ENCODE peak calls at places on chromosomes 11 and 22, in nine cellular contexts. One of them, this sample, is unnamed.
A peak's percentile ranks its signal among the peaks of the same experiment; 100 is the strongest.

GRCh38 chr22:46031965-46032851 is 55.2 kb upstream of the WNT7B start:
- DNase-seq in NCI-H1092: no peak
- DNase-seq in esophagus squamous epithelium: no peak
- DNase-seq in fibroblast of mammary gland: no peak
- DNase-seq in KBM-7: no peak
- DNase-seq in CD8-positive, alpha-beta T cell: no peak
- DNase-seq in stimulated activated CD4-positive, alpha-beta T cell treated with anti-CD3 and anti-CD28 coated beads, Interleukin-1b, Interleukin-23, amount 100 ng/mL, for 1 hour: no peak
- DNase-seq in mammary epithelial cell: no peak
- DNase-seq in epithelial cell of esophagus: no peak
- DNase-seq in this sample: no peak

GRCh38 chr11:72582206-72583176 is 91.7 kb downstream of the PDE2A start:
- DNase-seq in fibroblast of mammary gland: no peak
- DNase-seq in KBM-7: no peak
- DNase-seq in CD8-positive, alpha-beta T cell: no peak
- DNase-seq in epithelial cell of esophagus: no peak
- DNase-seq in mammary epithelial cell: no peak
- DNase-seq in esophagus squamous epithelium: no peak
- DNase-seq in stimulated activated CD4-positive, alpha-beta T cell treated with anti-CD3 and anti-CD28 coated beads, Interleukin-1b, Interleukin-23, amount 100 ng/mL, for 1 hour: no peak
- DNase-seq in NCI-H1092: no peak
- DNase-seq in this sample: no peak

GRCh38 chr11:87083029-87083428 is 45.3 kb downstream of the TMEM135 start:
- DNase-seq in epithelial cell of esophagus: no peak
- DNase-seq in NCI-H1092: no peak
- DNase-seq in KBM-7: no peak
- DNase-seq in mammary epithelial cell: no peak
- DNase-seq in CD8-positive, alpha-beta T cell: no peak
- DNase-seq in fibroblast of mammary gland: no peak
- DNase-seq in stimulated activated CD4-positive, alpha-beta T cell treated with anti-CD3 and anti-CD28 coated beads, Interleukin-1b, Interleukin-23, amount 100 ng/mL, for 1 hour: no peak
- DNase-seq in esophagus squamous epithelium: no peak
- DNase-seq in this sample: peak; percentile 2

GRCh38 chr22:34841321-34841901 is 224.5 kb upstream of the ISX start:
- DNase-seq in mammary epithelial cell: no peak
- DNase-seq in NCI-H1092: no peak
- DNase-seq in fibroblast of mammary gland: no peak
- DNase-seq in epithelial cell of esophagus: no peak
- DNase-seq in esophagus squamous epithelium: no peak
- DNase-seq in stimulated activated CD4-positive, alpha-beta T cell treated with anti-CD3 and anti-CD28 coated beads, Interleukin-1b, Interleukin-23, amount 100 ng/mL, for 1 hour: no peak
- DNase-seq in KBM-7: no peak
- DNase-seq in CD8-positive, alpha-beta T cell: no peak
- DNase-seq in this sample: no peak

GRCh38 chr11:104090767-104091166 is 54.3 kb downstream of the DDI1 start:
- DNase-seq in mammary epithelial cell: no peak
- DNase-seq in fibroblast of mammary gland: no peak
- DNase-seq in epithelial cell of esophagus: no peak
- DNase-seq in stimulated activated CD4-positive, alpha-beta T cell treated with anti-CD3 and anti-CD28 coated beads, Interleukin-1b, Interleukin-23, amount 100 ng/mL, for 1 hour: no peak
- DNase-seq in esophagus squamous epithelium: no peak
- DNase-seq in NCI-H1092: no peak
- DNase-seq in KBM-7: no peak
- DNase-seq in CD8-positive, alpha-beta T cell: no peak
- DNase-seq in this sample: no peak

GRCh38 chr11:34850339-34850738 is 65.8 kb downstream of the APIP start:
- DNase-seq in KBM-7: no peak
- DNase-seq in esophagus squamous epithelium: no peak
- DNase-seq in fibroblast of mammary gland: no peak
- DNase-seq in epithelial cell of esophagus: peak; percentile 45
- DNase-seq in CD8-positive, alpha-beta T cell: no peak
- DNase-seq in stimulated activated CD4-positive, alpha-beta T cell treated with anti-CD3 and anti-CD28 coated beads, Interleukin-1b, Interleukin-23, amount 100 ng/mL, for 1 hour: no peak
- DNase-seq in NCI-H1092: no peak
- DNase-seq in mammary epithelial cell: peak; percentile 33
- DNase-seq in this sample: no peak

GRCh38 chr11:96257972-96258951 is 84.7 kb downstream of the MAML2 start:
- DNase-seq in NCI-H1092: no peak
- DNase-seq in esophagus squamous epithelium: no peak
- DNase-seq in mammary epithelial cell: no peak
- DNase-seq in fibroblast of mammary gland: peak; percentile 59
- DNase-seq in stimulated activated CD4-positive, alpha-beta T cell treated with anti-CD3 and anti-CD28 coated beads, Interleukin-1b, Interleukin-23, amount 100 ng/mL, for 1 hour: no peak
- DNase-seq in CD8-positive, alpha-beta T cell: peak; percentile 66
- DNase-seq in KBM-7: no peak
- DNase-seq in epithelial cell of esophagus: no peak
- DNase-seq in this sample: peak; percentile 77

GRCh38 chr11:120089036-120090001 is 48.6 kb downstream of the TRIM29 start:
- DNase-seq in stimulated activated CD4-positive, alpha-beta T cell treated with anti-CD3 and anti-CD28 coated beads, Interleukin-1b, Interleukin-23, amount 100 ng/mL, for 1 hour: no peak
- DNase-seq in mammary epithelial cell: no peak
- DNase-seq in fibroblast of mammary gland: no peak
- DNase-seq in KBM-7: no peak
- DNase-seq in CD8-positive, alpha-beta T cell: no peak
- DNase-seq in epithelial cell of esophagus: no peak
- DNase-seq in NCI-H1092: no peak
- DNase-seq in esophagus squamous epithelium: no peak
- DNase-seq in this sample: no peak

GRCh38 chr11:33899383-33900037 is 7.6 kb upstream of the LMO2 start:
- DNase-seq in mammary epithelial cell: peak; percentile 62
- DNase-seq in NCI-H1092: no peak
- DNase-seq in CD8-positive, alpha-beta T cell: no peak
- DNase-seq in epithelial cell of esophagus: peak; percentile 68
- DNase-seq in KBM-7: no peak
- DNase-seq in stimulated activated CD4-positive, alpha-beta T cell treated with anti-CD3 and anti-CD28 coated beads, Interleukin-1b, Interleukin-23, amount 100 ng/mL, for 1 hour: no peak
- DNase-seq in esophagus squamous epithelium: peak; percentile 11
- DNase-seq in fibroblast of mammary gland: peak; percentile 83
- DNase-seq in this sample: peak; percentile 56

This sample was measured in choroid plexus epithelial cell.